ENCODE peak calls at places on chromosomes 13 and 19, in eight cellular contexts. G is transverse colon, M is upper lobe of left lung, F is esophagus muscularis mucosa, A is breast epithelium, O is HCT116, P is sigmoid colon, E is vagina. X is an unnamed sample.

GRCh38 chr19:53947624-53948023 is 15.1 kb upstream of the CACNG8 start:
- DNase-seq in P (no peak), M (no peak), E (no peak), A (no peak), O (peak; percentile 47), G (no peak), F (no peak), X (no peak)

GRCh38 chr13:77506874-77507273 is 28.6 kb upstream of the SCEL start:
- DNase-seq in A (no peak), M (no peak), E (no peak), P (no peak), G (no peak), O (peak; percentile 7), F (no peak), X (no peak)

GRCh38 chr13:110129539-110130186 is 177.3 kb downstream of the COL4A1 start:
- DNase-seq in A (no peak), M (peak; percentile 53), G (no peak), E (no peak), P (no peak), O (no peak), F (peak; percentile 62), X (no peak)

GRCh38 chr19:51107406-51108065 is 673 bp downstream of the CTU1 start:
- DNase-seq in E (no peak), G (no peak), O (peak; percentile 15), P (no peak), A (no peak), M (peak; percentile 79), F (no peak), X (no peak)

GRCh38 chr19:42175952-42176648 is 41.4 kb downstream of the DEDD2 start:
- DNase-seq in M (peak; percentile 55), O (no peak), A (no peak), P (no peak), G (no peak), E (no peak), F (no peak), X (no peak)

GRCh38 chr13:34076943-34077703 is 259.2 kb downstream of the RFC3 start:
- DNase-seq in P (no peak), G (no peak), O (peak; percentile 7), F (no peak), A (no peak), E (no peak), M (no peak), X (no peak)

GRCh38 chr13:63048648-63049047 is 1633.0 kb upstream of the PCDH20 start:
- DNase-seq in E (no peak), P (no peak), F (no peak), G (no peak), M (no peak), A (no peak), O (peak; percentile 3), X (no peak)

GRCh38 chr19:29841559-29842367 is 30.0 kb downstream of the CCNE1 start:
- DNase-seq in P (peak; percentile 34), A (no peak), O (peak; percentile 78), E (no peak), G (no peak), F (peak; percentile 70), M (no peak), X (no peak)

GRCh38 chr13:30816733-30817132 is 81.4 kb downstream of the ALOX5AP start:
- DNase-seq in O (no peak), G (no peak), A (no peak), E (no peak), F (no peak), P (peak; percentile 35), M (no peak), X (no peak)

GRCh38 chr13:35484384-35484783 is 7.9 kb upstream of the MAB21L1 start:
- DNase-seq in E (no peak), M (no peak), P (no peak), O (no peak), A (no peak), F (no peak), G (no peak), X (no peak)

GRCh38 chr13:57946361-57946760 is 314.8 kb downstream of the PCDH17 start:
- DNase-seq in P (no peak), M (no peak), E (no peak), G (no peak), O (no peak), F (no peak), A (no peak), X (no peak)

GRCh38 chr13:36879218-36879938 is 40.7 kb downstream of the SMAD9 start:
- DNase-seq in E (no peak), O (no peak), F (no peak), M (peak; percentile 74), P (no peak), G (no peak), A (no peak), X (no peak)

GRCh38 chr13:100530645-100531044 is 57.9 kb downstream of the GGACT start:
- DNase-seq in G (no peak), A (no peak), F (no peak), M (peak; percentile 32), E (no peak), O (no peak), P (peak; percentile 67), X (no peak)

GRCh38 chr13:97141564-97142005 is 80.5 kb upstream of the MBNL2 start:
- DNase-seq in E (no peak), G (peak; percentile 88), O (peak; percentile 90), P (peak; percentile 73), F (no peak), M (no peak), A (no peak), X (peak; percentile 56)

GRCh38 chr13:45325806-45326205 is 15.2 kb downstream of the TPT1 start:
- DNase-seq in O (no peak), M (no peak), G (no peak), P (no peak), F (no peak), E (no peak), A (no peak), X (no peak)

GRCh38 chr13:73842621-73843020 is 291.6 kb downstream of the KLF12 start:
- DNase-seq in O (no peak), E (no peak), M (no peak), G (no peak), P (no peak), F (no peak), A (no peak), X (no peak)

GRCh38 chr13:113588394-113589111 is 4.0 kb downstream of the TFDP1 start:
- DNase-seq in O (no peak), E (peak; percentile 22), G (no peak), A (peak; percentile 17), M (no peak), P (no peak), F (peak; percentile 68), X (peak; percentile 4)

GRCh38 chr19:15195381-15195964 is 5.3 kb downstream of the NOTCH3 start:
- DNase-seq in E (no peak), P (no peak), M (peak; percentile 93), G (peak; percentile 29), O (no peak), F (no peak), A (peak; percentile 85), X (peak; percentile 56)

GRCh38 chr13:113123226-113124150 is 889 bp downstream of the F10 start:
- DNase-seq in F (no peak), G (no peak), A (peak; percentile 27), E (peak; percentile 85), M (no peak), P (no peak), O (no peak), X (no peak)

GRCh38 chr19:50607874-50608785 is 31.6 kb downstream of the SYT3 start:
- DNase-seq in F (peak; percentile 92), P (peak; percentile 81), G (peak; percentile 37), A (no peak), M (peak; percentile 92), O (peak; percentile 13), E (no peak), X (peak; percentile 42)

GRCh38 chr13:52446265-52446664 is 4.2 kb downstream of the VPS36 start:
- DNase-seq in E (no peak), A (no peak), F (no peak), O (no peak), P (no peak), M (no peak), G (no peak), X (no peak)

GRCh38 chr13:73837147-73837546 is 297.1 kb downstream of the KLF12 start:
- DNase-seq in G (no peak), A (no peak), F (no peak), O (no peak), E (no peak), P (no peak), M (no peak), X (no peak)

GRCh38 chr13:29254971-29255370 is 340.5 kb downstream of the SLC7A1 start:
- DNase-seq in A (no peak), F (no peak), O (no peak), P (no peak), M (no peak), E (no peak), G (no peak), X (no peak)
- TF ChIP-seq CTCF in A (no peak), F (no peak), O (no peak), P (no peak), M (no peak), E (no peak), G (no peak), X (no peak)

DNA sequence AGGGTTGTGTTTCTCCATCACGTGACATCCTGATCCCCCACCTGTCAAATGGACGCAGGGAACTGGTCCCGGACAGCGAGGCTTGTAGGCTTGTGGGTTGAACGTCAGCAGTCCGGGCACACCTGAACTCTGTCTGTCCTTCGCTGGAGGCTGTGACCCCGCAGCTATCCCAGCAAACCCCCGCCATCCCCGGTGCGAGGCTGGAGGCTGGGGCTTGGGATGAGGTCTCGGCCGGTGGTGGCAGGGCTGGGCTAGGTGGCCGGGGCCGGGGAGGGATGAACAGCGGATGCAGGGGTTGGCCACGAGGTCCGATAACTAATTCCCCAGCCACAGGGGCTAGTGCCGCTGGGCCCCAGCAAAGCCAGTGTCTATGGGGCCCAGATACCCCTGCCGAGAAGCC is 8.8 kb downstream of the LSM7 start:
- DNase-seq in P (no peak), E (no peak), G (no peak), O (no peak), A (no peak), M (peak; percentile 75), F (no peak), X (no peak)
- TF ChIP-seq POLR2AphosphoS5 in P (no peak), E (no peak), G (no peak), O (no peak), A (no peak), M (no peak), F (no peak), X (no peak)

DNA sequence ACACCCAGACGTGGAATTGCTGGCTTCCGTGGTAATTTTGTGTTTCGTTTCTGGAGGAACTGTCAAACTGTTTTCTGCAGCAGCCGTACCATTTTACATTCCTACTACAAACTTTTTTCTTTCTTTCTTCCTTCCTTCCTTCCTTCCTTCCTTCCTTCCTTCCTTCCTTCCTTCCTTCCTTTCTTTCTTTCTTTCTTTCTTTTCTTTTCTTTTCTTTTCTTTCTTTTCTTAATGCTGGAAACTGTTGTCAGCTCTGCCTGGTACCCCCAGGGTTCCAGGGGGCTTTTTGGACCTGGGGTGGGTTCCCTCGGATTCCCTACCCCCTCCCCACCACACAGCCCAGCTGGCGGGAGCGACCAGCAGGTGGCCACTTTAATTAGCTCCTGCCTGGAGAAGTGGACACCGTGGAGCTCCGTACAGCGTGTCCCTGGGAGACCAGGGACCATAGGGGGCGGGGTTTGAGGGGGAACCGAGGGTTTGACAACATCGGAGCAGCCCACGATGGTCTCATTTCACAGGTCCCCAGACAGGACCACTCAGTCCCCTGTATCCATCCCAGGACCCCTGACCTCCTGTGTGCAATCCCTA is 24.4 kb downstream of the CELF5 start:
- DNase-seq in E (no peak), P (no peak), M (no peak), A (no peak), F (no peak), G (no peak), O (no peak), X (no peak)
- TF ChIP-seq POLR2A in E (no peak), P (no peak), M (no peak), A (no peak), F (no peak), G (no peak), O (no peak), X (no peak)

GRCh38 chr19:38974599-38975213 is 836 bp downstream of the FBXO17 start:
- DNase-seq in O (no peak), M (no peak), F (peak; percentile 93), G (no peak), P (no peak), A (no peak), E (no peak), X (no peak)
- TF ChIP-seq CTCF in O (no peak), M (no peak), F (no peak), G (no peak), P (no peak), A (no peak), E (no peak), X (no peak)